ENCODE peak calls at places on chromosomes 2 and 18, in eight cellular contexts. L is foreskin fibroblast, K is H54, F is HS-5, B is T-helper 2 cell, N is NCI-H1694 treated with DMSO at 0.1 percent for 48 hours, Y is AG04449, W is iris pigment epithelial cell. X is an unnamed sample.

GRCh38 chr18:77108001-77108692 is 24.4 kb downstream of the MBP start:
- DNase-seq in F (no peak), Y (peak; percentile 72), L (peak; percentile 93), B (no peak), N (peak; percentile 73), W (peak; percentile 98), K (peak; percentile 16), X (no peak)

GRCh38 chr18:59996370-59996966 is 96.7 kb downstream of the PMAIP1 start:
- DNase-seq in F (no peak), W (peak; percentile 68), K (no peak), N (peak; percentile 10), Y (no peak), L (peak; percentile 77), B (no peak), X (no peak)

GRCh38 chr2:73293534-73294171 is at the start of gene EGR4:
- DNase-seq in L (peak; percentile 89), W (peak; percentile 71), Y (no peak), K (peak; percentile 94), B (peak; percentile 84), N (peak; percentile 45), F (peak; percentile 25), X (peak; percentile 81)

GRCh38 chr2:31729442-31730092 is 148.8 kb upstream of the SRD5A2 start:
- DNase-seq in Y (peak; percentile 4), K (peak; percentile 5), F (peak; percentile 18), W (peak; percentile 38), B (no peak), N (peak; percentile 8), L (peak; percentile 74), X (no peak)

GRCh38 chr2:228699888-228700287 is 518.4 kb upstream of the SPHKAP start:
- DNase-seq in W (peak; percentile 30), B (no peak), F (no peak), Y (no peak), L (peak; percentile 9), N (no peak), K (no peak), X (no peak)

GRCh38 chr2:217650229-217650628 is 352.6 kb downstream of the TNS1 start:
- DNase-seq in N (no peak), F (no peak), B (no peak), W (no peak), K (no peak), L (no peak), Y (no peak), X (no peak)

GRCh38 chr2:71938659-71939587 is 208.7 kb downstream of the CYP26B1 start:
- DNase-seq in K (no peak), L (no peak), B (no peak), Y (no peak), N (no peak), F (no peak), W (no peak), X (no peak)

GRCh38 chr2:96529376-96530143 is 7.0 kb upstream of the ARID5A start:
- DNase-seq in F (no peak), B (no peak), L (no peak), N (no peak), W (no peak), K (no peak), Y (no peak), X (no peak)

GRCh38 chr2:232928564-232929302 is 58.7 kb downstream of the SNORC start:
- DNase-seq in W (no peak), F (no peak), B (no peak), L (no peak), Y (no peak), K (no peak), N (no peak), X (no peak)

GRCh38 chr2:29627366-29627765 is 294.0 kb downstream of the ALK start:
- DNase-seq in K (no peak), Y (peak; percentile 44), F (peak; percentile 33), B (no peak), N (no peak), W (peak; percentile 89), L (peak; percentile 79), X (no peak)

GRCh38 chr2:178777577-178777976 is 29.6 kb downstream of the TTN start:
- DNase-seq in L (no peak), Y (no peak), W (no peak), B (no peak), N (no peak), F (no peak), K (no peak), X (no peak)

GRCh38 chr2:69770193-69770702 is 28.3 kb downstream of the ANXA4 start:
- DNase-seq in L (peak; percentile 92), F (peak; percentile 71), B (no peak), Y (no peak), N (no peak), K (peak; percentile 55), W (peak; percentile 91), X (no peak)

GRCh38 chr18:34491719-34492118 is 218.4 kb upstream of the DTNA start:
- DNase-seq in Y (no peak), W (no peak), F (no peak), N (no peak), K (no peak), L (no peak), B (no peak), X (no peak)

GRCh38 chr2:159454185-159454584 is 162.2 kb downstream of the BAZ2B start:
- DNase-seq in L (peak; percentile 3), F (no peak), Y (no peak), W (peak; percentile 45), B (no peak), N (no peak), K (no peak), X (no peak)

GRCh38 chr2:25276569-25277465 is 64.9 kb downstream of the DNMT3A start:
- DNase-seq in N (no peak), W (no peak), Y (no peak), F (no peak), B (peak; percentile 64), L (peak; percentile 59), K (peak; percentile 40), X (peak; percentile 68)

GRCh38 chr2:45968946-45969584 is 317.6 kb downstream of the PRKCE start:
- DNase-seq in Y (peak; percentile 4), B (no peak), W (peak; percentile 50), K (no peak), F (no peak), L (peak; percentile 72), N (no peak), X (no peak)

GRCh38 chr2:240167588-240167880 is 27.1 kb upstream of the OTOS start:
- DNase-seq in L (no peak), W (no peak), B (no peak), N (no peak), Y (no peak), K (no peak), F (no peak), X (no peak)

GRCh38 chr2:23283653-23284052 is 101.3 kb upstream of the KLHL29 start:
- DNase-seq in Y (no peak), W (peak; percentile 34), N (no peak), B (no peak), L (peak; percentile 50), F (peak; percentile 38), K (no peak), X (no peak)

GRCh38 chr2:205988274-205988673 is 97.7 kb downstream of the INO80D start:
- DNase-seq in L (no peak), F (no peak), Y (no peak), N (no peak), B (no peak), K (no peak), W (no peak), X (no peak)

GRCh38 chr2:3399829-3400228 is 20.3 kb downstream of the TRAPPC12 start:
- DNase-seq in L (peak; percentile 46), K (no peak), W (no peak), B (no peak), F (no peak), Y (no peak), N (peak; percentile 73), X (no peak)

GRCh38 chr2:75525434-75526308 is 35.1 kb downstream of the EVA1A start:
- DNase-seq in K (no peak), W (peak; percentile 55), L (no peak), Y (no peak), F (no peak), B (no peak), N (no peak), X (no peak)

GRCh38 chr2:27148801-27149439 is at the start of gene TCF23:
- DNase-seq in N (no peak), L (no peak), K (no peak), Y (no peak), F (no peak), B (no peak), W (no peak), X (no peak)

GRCh38 chr2:24018241-24018640 is 8.4 kb downstream of the MFSD2B start:
- DNase-seq in L (no peak), F (no peak), K (no peak), N (no peak), W (no peak), Y (no peak), B (no peak), X (no peak)

GRCh38 chr2:238389985-238390682 is 36.6 kb upstream of the ASB1 start:
- DNase-seq in L (no peak), K (no peak), W (peak; percentile 57), B (no peak), Y (no peak), N (no peak), F (no peak), X (no peak)

GRCh38 chr2:233486778-233487552 is 79.6 kb downstream of the USP40 start:
- DNase-seq in K (peak; percentile 56), N (no peak), Y (peak; percentile 88), L (peak; percentile 69), F (peak; percentile 94), W (peak; percentile 93), B (no peak), X (no peak)

GRCh38 chr2:42382144-42382543 is 21.1 kb upstream of the COX7A2L start:
- DNase-seq in Y (no peak), W (no peak), F (no peak), L (no peak), K (no peak), N (no peak), B (no peak), X (no peak)